ENCODE peak calls at places on chromosomes 3 and 15, in eight cellular contexts. P, W, Q, J, E, M, B and I are unnamed samples.

GRCh38 chr15:81752149-81752942 is 293.5 kb downstream of the MEX3B start:
- DNase-seq in E (no peak), W (no peak), M (peak), J (peak), Q (peak), B (peak), P (no peak), I (peak)

GRCh38 chr15:51237816-51238215 is 100.6 kb downstream of the CYP19A1 start:
- DNase-seq in W (no peak), P (no peak), M (no peak), Q (no peak), J (no peak), B (no peak), E (no peak), I (no peak)

GRCh38 chr15:52414936-52415335 is 113.7 kb downstream of the MYO5A start:
- DNase-seq in W (no peak), M (no peak), J (no peak), B (no peak), Q (no peak), P (no peak), E (no peak), I (no peak)

GRCh38 chr3:186772886-186773417 is 10.4 kb upstream of the EIF4A2 start:
- DNase-seq in B (peak), E (no peak), M (no peak), W (peak), J (no peak), P (peak), Q (peak), I (peak)

GRCh38 chr3:189316296-189317019 is 144.7 kb downstream of the TPRG1 start:
- DNase-seq in P (peak), B (no peak), E (no peak), W (no peak), M (peak), Q (no peak), J (no peak), I (no peak)

GRCh38 chr3:10553586-10554235 is 48.3 kb upstream of the ATP2B2 start:
- DNase-seq in B (no peak), Q (peak), W (no peak), P (no peak), J (peak), M (no peak), E (no peak), I (no peak)

GRCh38 chr3:157794771-157795170 is 291.6 kb upstream of the VEPH1 start:
- DNase-seq in E (no peak), B (no peak), J (no peak), M (peak), Q (no peak), P (peak), W (no peak), I (no peak)

GRCh38 chr15:89093509-89093908 is 5.3 kb downstream of the ABHD2 start:
- DNase-seq in B (no peak), J (no peak), M (no peak), P (no peak), E (no peak), Q (no peak), W (no peak), I (no peak)

GRCh38 chr3:24004171-24004938 is 59.3 kb downstream of the NR1D2 start:
- DNase-seq in E (no peak), J (no peak), P (no peak), M (no peak), Q (no peak), W (no peak), B (no peak), I (no peak)

GRCh38 chr3:12198301-12198700 is 39.6 kb upstream of the TIMP4 start:
- DNase-seq in W (no peak), Q (no peak), P (peak), M (peak), E (no peak), J (no peak), B (no peak), I (no peak)

GRCh38 chr3:47604145-47604544 is 25.5 kb upstream of the CSPG5 start:
- DNase-seq in E (no peak), J (no peak), Q (no peak), W (no peak), P (no peak), B (no peak), M (no peak), I (no peak)

GRCh38 chr3:17742837-17743659 is 617 bp upstream of the TBC1D5 start:
- DNase-seq in M (no peak), P (peak), J (no peak), W (no peak), Q (no peak), E (peak), B (no peak), I (no peak)

GRCh38 chr15:72724028-72724427 is 38.0 kb downstream of the BBS4 start:
- DNase-seq in P (no peak), B (no peak), M (no peak), Q (no peak), J (no peak), W (no peak), E (no peak), I (no peak)

GRCh38 chr3:16467368-16467767 is 46.1 kb downstream of the RFTN1 start:
- DNase-seq in P (no peak), M (no peak), J (no peak), B (no peak), W (no peak), Q (no peak), E (no peak), I (no peak)

GRCh38 chr15:82649226-82649999 is 2.2 kb upstream of the CPEB1 start:
- DNase-seq in P (no peak), J (no peak), Q (no peak), M (no peak), B (no peak), W (no peak), E (no peak), I (no peak)

GRCh38 chr3:172089250-172089649 is 49.9 kb downstream of the FNDC3B start:
- DNase-seq in J (no peak), M (no peak), B (peak), P (no peak), E (no peak), W (no peak), Q (no peak), I (no peak)

GRCh38 chr3:124969190-124969589 is 34.6 kb upstream of the MUC13 start:
- DNase-seq in M (no peak), J (no peak), P (no peak), B (no peak), E (no peak), W (no peak), Q (no peak), I (no peak)

GRCh38 chr3:106830334-106830733 is 546.9 kb upstream of the CCDC54 start:
- DNase-seq in E (no peak), J (no peak), B (no peak), W (no peak), P (no peak), Q (no peak), M (no peak), I (no peak)

GRCh38 chr15:40310001-40310959 is 2.5 kb upstream of the PLCB2 start:
- DNase-seq in M (peak), E (no peak), B (peak), P (peak), J (no peak), Q (peak), W (peak), I (no peak)

GRCh38 chr3:125163739-125164601 is 48.6 kb downstream of the SLC12A8 start:
- DNase-seq in M (peak), P (no peak), J (no peak), E (no peak), W (peak), Q (peak), B (peak), I (no peak)

GRCh38 chr15:53747501-53748068 is 11.9 kb downstream of the WDR72 start:
- DNase-seq in Q (no peak), W (no peak), P (peak), E (no peak), M (no peak), B (no peak), J (no peak), I (no peak)

GRCh38 chr3:188037116-188037718 is 116.7 kb upstream of the LPP start:
- DNase-seq in Q (peak), M (peak), E (no peak), W (no peak), J (no peak), B (peak), P (peak), I (no peak)

GRCh38 chr15:73002509-73002908 is 49.8 kb upstream of the NEO1 start:
- DNase-seq in B (no peak), E (no peak), M (no peak), J (no peak), W (no peak), Q (no peak), P (no peak), I (no peak)

GRCh38 chr15:85607842-85608241 is 186.9 kb downstream of the KLHL25 start:
- DNase-seq in B (peak), J (no peak), P (peak), Q (peak), E (no peak), W (no peak), M (peak), I (no peak)

GRCh38 chr3:62888180-62888579 is 13.0 kb upstream of the CADPS start:
- DNase-seq in P (no peak), M (no peak), B (no peak), W (no peak), J (no peak), E (no peak), Q (no peak), I (no peak)

GRCh38 chr15:64426845-64427465 is 33.4 kb upstream of the ZNF609 start:
- DNase-seq in W (no peak), J (no peak), E (no peak), P (peak), Q (peak), M (peak), B (peak), I (peak)

GRCh38 chr3:171791695-171792082 is 18.6 kb downstream of the PLD1 start:
- DNase-seq in P (peak), W (no peak), M (peak), J (no peak), Q (peak), B (peak), E (no peak), I (no peak)

GRCh38 chr3:113275876-113276580 is 64.7 kb downstream of the BOC start:
- DNase-seq in B (no peak), E (no peak), Q (peak), W (no peak), J (no peak), M (peak), P (peak), I (peak)

GRCh38 chr3:69683076-69683806 is 56.0 kb upstream of the MITF start:
- DNase-seq in B (no peak), J (no peak), P (no peak), E (no peak), Q (no peak), M (no peak), W (no peak), I (no peak)

GRCh38 chr3:59246719-59247401 is 197.0 kb upstream of the CFAP20DC start:
- DNase-seq in P (peak), W (no peak), B (no peak), M (peak), E (no peak), J (no peak), Q (no peak), I (no peak)

GRCh38 chr15:80106051-80106450 is 46.6 kb downstream of the ZFAND6 start:
- DNase-seq in W (no peak), E (no peak), B (no peak), Q (no peak), J (no peak), P (no peak), M (peak), I (no peak)

GRCh38 chr3:197906023-197906849 is 43.8 kb upstream of the RPL35A start:
- DNase-seq in Q (peak), M (peak), E (peak), W (peak), B (peak), J (peak), P (peak), I (peak)

GRCh38 chr3:105867690-105868449 is 942 bp downstream of the CBLB start:
- DNase-seq in B (peak), J (no peak), M (peak), Q (no peak), W (no peak), E (no peak), P (no peak), I (no peak)

GRCh38 chr3:16056210-16056607 is 118.3 kb upstream of the GALNT15 start:
- DNase-seq in E (no peak), M (no peak), Q (no peak), J (no peak), B (peak), W (no peak), P (peak), I (peak)

GRCh38 chr15:91535856-91536500 is 317.5 kb upstream of the SLCO3A1 start:
- DNase-seq in P (no peak), W (no peak), M (no peak), B (no peak), J (no peak), E (no peak), Q (peak), I (no peak)

GRCh38 chr3:126226376-126226775 is 46.0 kb upstream of the ALDH1L1 start:
- DNase-seq in J (no peak), P (no peak), W (no peak), B (no peak), E (no peak), Q (no peak), M (no peak), I (no peak)

GRCh38 chr15:55334997-55335396 is 16.0 kb downstream of the PIGB start:
- DNase-seq in B (no peak), W (no peak), P (peak), E (no peak), J (no peak), M (peak), Q (no peak), I (no peak)